ENCODE peak calls at places on chromosomes 11 and 22, in eight cellular contexts. R is epithelial cell of esophagus, M is AG04449, E is left lung, Y is coronary artery, X is breast epithelium, V is ovary, I is fibroblast of villous mesenchyme. W is an unnamed sample.
A peak's percentile ranks its signal among the peaks of the same experiment; 100 is the strongest.

GRCh38 chr22:49426098-49426497 is 401.6 kb downstream of the BRD1 start:
- DNase-seq in R (no peak), M (no peak), E (no peak), Y (no peak), X (peak; percentile 33), V (no peak), I (no peak), W (no peak)

GRCh38 chr11:29312817-29313216 is 704.0 kb downstream of the KCNA4 start:
- DNase-seq in R (peak; percentile 89), M (no peak), E (no peak), Y (no peak), X (no peak), V (no peak), I (no peak), W (peak; percentile 49)

GRCh38 chr11:74611369-74611861 is 19.0 kb downstream of the POLD3 start:
- DNase-seq in R (peak; percentile 73), M (peak; percentile 64), E (no peak), Y (no peak), X (no peak), V (no peak), I (peak; percentile 91), W (peak; percentile 75)

GRCh38 chr11:64372021-64372420 is 13.1 kb downstream of the RPS6KA4 start:
- DNase-seq in R (no peak), M (no peak), E (no peak), Y (no peak), X (no peak), V (no peak), I (no peak), W (no peak)

GRCh38 chr11:27166130-27166529 is 125.5 kb downstream of the BBOX1 start:
- DNase-seq in R (no peak), M (no peak), E (no peak), Y (no peak), X (no peak), V (no peak), I (no peak), W (no peak)

GRCh38 chr11:134036484-134037092 is 32.3 kb upstream of the JAM3 start:
- DNase-seq in R (no peak), M (no peak), E (no peak), Y (no peak), X (no peak), V (peak; percentile 50), I (peak; percentile 29), W (no peak)

GRCh38 chr11:73752216-73752867 is 8.5 kb downstream of the RAB6A start:
- DNase-seq in R (peak; percentile 46), M (no peak), E (peak; percentile 70), Y (no peak), X (no peak), V (peak; percentile 43), I (peak; percentile 21), W (no peak)

GRCh38 chr11:121520243-121521144 is 67.7 kb upstream of the SORL1-AS1 start:
- DNase-seq in R (peak; percentile 83), M (peak; percentile 53), E (no peak), Y (no peak), X (no peak), V (no peak), I (peak; percentile 88), W (peak; percentile 16)

GRCh38 chr11:60966867-60967266 is 4.6 kb upstream of the CD6 start:
- DNase-seq in R (no peak), M (no peak), E (no peak), Y (no peak), X (no peak), V (no peak), I (no peak), W (no peak)

GRCh38 chr11:65452806-65453490 is 30.4 kb downstream of the NEAT1 start:
- DNase-seq in R (peak; percentile 93), M (no peak), E (peak; percentile 31), Y (peak; percentile 77), X (peak; percentile 35), V (no peak), I (peak; percentile 86), W (peak; percentile 69)

GRCh38 chr11:126990716-126991480 is 9.7 kb downstream of the KIRREL3 start:
- DNase-seq in R (no peak), M (no peak), E (no peak), Y (no peak), X (no peak), V (no peak), I (no peak), W (peak; percentile 32)

GRCh38 chr22:28398355-28398754 is 281.3 kb downstream of the TTC28 start:
- DNase-seq in R (no peak), M (no peak), E (no peak), Y (no peak), X (no peak), V (no peak), I (no peak), W (no peak)

GRCh38 chr11:114133548-114134329 is 74.2 kb downstream of the ZBTB16 start:
- DNase-seq in R (no peak), M (no peak), E (no peak), Y (no peak), X (no peak), V (no peak), I (no peak), W (peak; percentile 70)

GRCh38 chr22:48541401-48542098 is 1286.1 kb downstream of the BRD1 start:
- DNase-seq in R (no peak), M (no peak), E (no peak), Y (no peak), X (no peak), V (no peak), I (no peak), W (no peak)

GRCh38 chr11:106012744-106013143 is 9.3 kb downstream of the MSANTD4 start:
- DNase-seq in R (peak; percentile 77), M (peak; percentile 34), E (no peak), Y (no peak), X (no peak), V (no peak), I (peak; percentile 47), W (peak; percentile 84)

GRCh38 chr11:103631841-103632240 is 404.6 kb upstream of the DDI1 start:
- DNase-seq in R (no peak), M (no peak), E (no peak), Y (no peak), X (no peak), V (no peak), I (no peak), W (no peak)

GRCh38 chr11:128417607-128418324 is 169.6 kb downstream of the ETS1 start:
- DNase-seq in R (peak; percentile 56), M (peak; percentile 86), E (no peak), Y (no peak), X (no peak), V (no peak), I (peak; percentile 85), W (peak; percentile 87)

GRCh38 chr22:50009765-50010675 is 2.5 kb downstream of the IL17REL start:
- DNase-seq in R (no peak), M (no peak), E (no peak), Y (no peak), X (peak; percentile 67), V (peak; percentile 20), I (no peak), W (no peak)

GRCh38 chr11:69372589-69373250 is 78.8 kb downstream of the MYEOV start:
- DNase-seq in R (no peak), M (no peak), E (no peak), Y (peak; percentile 46), X (no peak), V (no peak), I (no peak), W (no peak)

GRCh38 chr11:1831338-1832180 is 3.2 kb upstream of the SYT8 start:
- DNase-seq in R (no peak), M (no peak), E (no peak), Y (no peak), X (no peak), V (no peak), I (no peak), W (no peak)

GRCh38 chr11:6194065-6194581 is 4.9 kb upstream of the OR52W1 start:
- DNase-seq in R (no peak), M (no peak), E (no peak), Y (no peak), X (no peak), V (no peak), I (no peak), W (no peak)

GRCh38 chr22:20526628-20527355 is 19.4 kb downstream of the MED15 start:
- DNase-seq in R (peak; percentile 83), M (no peak), E (no peak), Y (no peak), X (no peak), V (no peak), I (peak; percentile 94), W (peak; percentile 70)

DNA sequence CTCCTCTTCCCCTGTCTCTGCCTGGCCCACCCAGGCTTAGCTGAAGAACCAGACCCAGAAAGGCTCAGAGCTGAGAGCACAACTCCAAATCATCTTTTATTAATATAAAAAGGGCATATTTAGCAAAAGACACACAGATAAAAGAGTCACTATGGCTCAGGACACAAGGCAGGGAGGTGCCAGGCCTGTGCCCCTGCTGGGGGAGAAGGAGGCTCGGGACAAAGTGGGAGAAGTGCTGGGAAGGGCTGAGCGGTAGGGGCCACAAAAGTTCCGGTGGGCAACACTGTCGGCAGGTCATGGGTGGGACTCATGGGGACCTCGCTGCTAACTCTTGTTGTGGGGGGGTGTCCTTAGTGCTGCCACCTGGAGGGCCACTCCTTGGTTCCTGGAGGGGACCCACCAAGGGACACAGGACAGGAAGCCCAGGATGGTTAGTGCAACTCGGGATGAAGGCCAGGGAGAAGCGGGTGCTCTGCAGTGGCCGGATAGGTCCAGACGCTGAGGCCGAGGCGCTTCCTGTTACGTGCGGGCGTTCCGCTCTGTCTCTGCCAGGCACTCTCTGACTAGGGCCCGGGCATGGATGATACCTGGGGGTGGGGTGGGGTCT is 1.4 kb upstream of the PITPNM1 start:
- DNase-seq in R (no peak), M (no peak), E (no peak), Y (no peak), X (no peak), V (peak; percentile 54), I (no peak), W (no peak)
- TF ChIP-seq CTCF in R (no peak), M (no peak), E (peak; percentile 5), Y (no peak), X (peak; percentile 24), V (peak; percentile 25), I (no peak), W (no peak)

GRCh38 chr11:4593739-4594138 is at the start of gene OR52I1:
- DNase-seq in R (no peak), M (no peak), E (no peak), Y (no peak), X (no peak), V (no peak), I (no peak), W (no peak)
- H3K4me3 ChIP-seq in R (no peak within 1 kb of the TSS), M (no peak within 1 kb of the TSS), E (no peak within 1 kb of the TSS), Y (no peak within 1 kb of the TSS), X (no peak within 1 kb of the TSS), V (no peak within 1 kb of the TSS), I (no peak within 1 kb of the TSS), W (no peak within 1 kb of the TSS)

DNA sequence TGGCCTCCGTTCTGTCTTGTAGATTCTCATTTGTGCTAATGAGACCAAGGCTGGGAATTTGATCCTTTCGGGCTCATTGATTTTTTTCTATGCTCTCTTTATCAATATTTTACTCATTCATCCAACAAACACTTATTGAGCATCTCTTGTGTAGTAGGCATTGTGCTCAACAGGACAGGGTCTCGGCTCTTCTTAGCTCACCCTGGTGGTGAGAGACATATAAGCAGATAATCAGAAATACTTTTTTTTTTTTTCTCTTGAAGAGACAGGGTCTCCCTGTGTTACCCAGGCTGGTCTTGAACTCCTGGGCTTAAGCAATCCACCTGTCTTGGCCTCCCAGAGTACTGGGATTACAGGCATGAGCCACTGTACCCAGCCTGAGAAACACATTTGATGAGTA is 48.0 kb upstream of the SLC5A1 start:
- DNase-seq in R (no peak), M (no peak), E (no peak), Y (no peak), X (no peak), V (no peak), I (no peak), W (no peak)
- TF ChIP-seq CTCF in R (no peak), M (no peak), E (no peak), Y (no peak), X (no peak), V (no peak), I (peak; percentile 21), W (peak; percentile 19)

GRCh38 chr11:112942966-112943643 is 18.1 kb upstream of the NCAM1 start:
- DNase-seq in R (no peak), M (no peak), E (no peak), Y (no peak), X (no peak), V (no peak), I (no peak), W (no peak)
- H3K4me3 ChIP-seq in R (no peak overlapping the region), M (no peak overlapping the region), E (no peak overlapping the region), Y (no peak overlapping the region), X (no peak overlapping the region), V (no peak overlapping the region), I (no peak overlapping the region), W (no peak overlapping the region)